ENCODE peak calls at places on chromosomes 6 and 20, in ten cellular contexts. G, J, Y, L, H, M, V, I, Q and R are unnamed samples.

GRCh38 chr20:37161830-37162549 is 17.1 kb upstream of the RPN2 start:
- DNase-seq in J (no peak), Y (no peak), H (no peak), G (no peak), I (no peak), V (no peak), Q (no peak), L (no peak), M (no peak), R (no peak)

GRCh38 chr20:44023515-44024371 is 109.1 kb downstream of the TOX2 start:
- DNase-seq in L (no peak), Q (no peak), G (no peak), H (no peak), Y (no peak), M (no peak), J (no peak), V (no peak), I (no peak), R (no peak)

GRCh38 chr20:43975096-43975768 is 60.6 kb downstream of the TOX2 start:
- DNase-seq in V (peak; percentile 81), I (peak; percentile 87), Y (peak; percentile 29), H (peak; percentile 63), Q (no peak), L (no peak), M (no peak), J (no peak), G (no peak), R (peak; percentile 81)

GRCh38 chr20:44959082-44959895 is 908 bp downstream of the TOMM34 start:
- DNase-seq in M (peak; percentile 45), I (peak; percentile 72), Q (no peak), G (no peak), L (no peak), J (peak; percentile 30), V (peak; percentile 67), Y (no peak), H (peak; percentile 49), R (peak; percentile 66)

GRCh38 chr20:37315293-37316110 is 26.0 kb downstream of the MANBAL start:
- DNase-seq in J (peak; percentile 35), H (no peak), Y (no peak), L (peak; percentile 86), M (no peak), G (no peak), I (peak; percentile 43), Q (no peak), V (peak; percentile 84), R (no peak)

GRCh38 chr6:152859225-152859624 is 108.6 kb downstream of the VIP start:
- DNase-seq in I (no peak), M (no peak), L (no peak), H (no peak), Y (no peak), J (no peak), V (no peak), Q (no peak), G (no peak), R (no peak)

GRCh38 chr6:26544473-26544872 is 6.3 kb downstream of the HMGN4 start:
- DNase-seq in L (no peak), V (no peak), H (no peak), Y (no peak), M (no peak), I (no peak), Q (no peak), G (no peak), J (no peak), R (no peak)

GRCh38 chr20:34074101-34074760 is 37.8 kb downstream of the EIF2S2 start:
- DNase-seq in Q (no peak), M (no peak), V (no peak), Y (no peak), G (no peak), L (no peak), H (no peak), I (peak; percentile 56), J (no peak), R (peak; percentile 51)

GRCh38 chr6:128139519-128139918 is 238.7 kb upstream of the THEMIS start:
- DNase-seq in Q (no peak), G (no peak), I (peak; percentile 29), J (no peak), L (no peak), V (peak; percentile 63), H (no peak), Y (no peak), M (no peak), R (peak; percentile 31)

GRCh38 chr6:168607272-168608112 is 166.5 kb downstream of the SMOC2 start:
- DNase-seq in H (no peak), L (no peak), G (no peak), V (no peak), I (no peak), Y (no peak), M (no peak), J (no peak), Q (no peak), R (no peak)

GRCh38 chr20:23266530-23267398 is 83.8 kb upstream of the NXT1 start:
- DNase-seq in L (no peak), Q (no peak), J (peak; percentile 28), G (no peak), I (no peak), H (no peak), M (no peak), Y (no peak), V (no peak), R (no peak)

GRCh38 chr6:18997375-18997826 is 610.3 kb downstream of the RNF144B start:
- DNase-seq in Y (peak; percentile 17), Q (no peak), I (peak; percentile 35), J (peak; percentile 78), L (no peak), V (peak; percentile 47), H (peak; percentile 6), G (no peak), M (no peak), R (no peak)

GRCh38 chr6:125953502-125953875 is 3.1 kb upstream of the HINT3 start:
- DNase-seq in M (no peak), V (no peak), Y (no peak), Q (no peak), H (no peak), I (no peak), L (no peak), G (no peak), J (no peak), R (no peak)

GRCh38 chr6:22886881-22887581 is 317.7 kb downstream of the HDGFL1 start:
- DNase-seq in L (no peak), V (peak; percentile 96), J (no peak), Q (no peak), G (no peak), H (no peak), M (no peak), I (peak; percentile 64), Y (no peak), R (no peak)

GRCh38 chr20:36454664-36455427 is 86.5 kb upstream of the MYL9 start:
- DNase-seq in L (no peak), Y (peak; percentile 58), Q (no peak), V (no peak), G (no peak), I (no peak), J (peak; percentile 82), M (no peak), H (peak; percentile 51), R (no peak)

GRCh38 chr20:63962426-63963347 is 6.5 kb upstream of the UCKL1 start:
- DNase-seq in G (no peak), H (no peak), L (no peak), Q (no peak), Y (no peak), J (no peak), M (no peak), I (no peak), V (no peak), R (no peak)

GRCh38 chr20:59222239-59222981 is 58.8 kb downstream of the ZNF831 start:
- DNase-seq in L (peak; percentile 83), M (peak; percentile 76), J (peak; percentile 83), H (peak; percentile 69), I (peak; percentile 67), Y (peak; percentile 70), V (peak; percentile 39), Q (peak; percentile 94), G (peak; percentile 76), R (peak; percentile 71)

GRCh38 chr6:1620504-1621327 is 11.0 kb downstream of the FOXC1 start:
- DNase-seq in Q (peak; percentile 24), V (no peak), I (no peak), M (no peak), Y (no peak), H (no peak), L (no peak), J (no peak), G (no peak), R (no peak)

GRCh38 chr20:54643761-54644160 is 168.4 kb downstream of the DOK5 start:
- DNase-seq in Y (no peak), G (no peak), V (peak; percentile 90), I (no peak), H (no peak), Q (no peak), J (no peak), L (no peak), M (no peak), R (peak; percentile 94)

GRCh38 chr6:83193747-83194582 is 808 bp downstream of the RWDD2A start:
- DNase-seq in L (peak; percentile 64), M (peak; percentile 10), G (no peak), H (no peak), I (peak; percentile 55), J (peak; percentile 68), Q (peak; percentile 62), V (peak; percentile 16), Y (peak; percentile 53), R (peak; percentile 43)

GRCh38 chr6:151181701-151182367 is 57.9 kb upstream of the AKAP12 start:
- DNase-seq in I (no peak), J (peak; percentile 79), G (no peak), Y (no peak), H (peak; percentile 6), Q (no peak), M (no peak), L (no peak), V (peak; percentile 63), R (no peak)

GRCh38 chr6:11467364-11467763 is 70.2 kb upstream of the TMEM170B start:
- DNase-seq in J (no peak), I (no peak), M (no peak), G (no peak), L (no peak), H (no peak), Q (no peak), V (no peak), Y (no peak), R (no peak)

GRCh38 chr6:158046201-158047119 is 64.8 kb downstream of the SYNJ2 start:
- DNase-seq in Q (no peak), H (no peak), M (no peak), Y (no peak), L (peak; percentile 9), J (no peak), I (no peak), G (no peak), V (no peak), R (no peak)

GRCh38 chr6:34953084-34954025 is 64.3 kb downstream of the ANKS1A start:
- DNase-seq in I (peak; percentile 59), M (no peak), H (peak; percentile 55), G (no peak), L (no peak), V (peak; percentile 51), Q (no peak), J (no peak), Y (peak; percentile 34), R (peak; percentile 70)

GRCh38 chr6:92810913-92811312 is 608.4 kb downstream of the EPHA7 start:
- DNase-seq in G (no peak), H (no peak), Q (peak; percentile 60), V (no peak), J (peak; percentile 76), L (peak; percentile 21), M (no peak), Y (peak; percentile 29), I (no peak), R (peak; percentile 29)

GRCh38 chr20:24862186-24862585 is 86.9 kb upstream of the CST7 start:
- DNase-seq in V (no peak), H (no peak), G (no peak), I (no peak), Y (no peak), Q (no peak), M (no peak), L (no peak), J (no peak), R (no peak)

GRCh38 chr6:41341580-41341979 is 6.2 kb downstream of the NCR2 start:
- DNase-seq in J (no peak), H (no peak), L (no peak), Q (no peak), Y (no peak), M (no peak), G (no peak), I (no peak), V (no peak), R (no peak)

GRCh38 chr20:5191829-5192569 is 65.2 kb downstream of the CDS2 start:
- DNase-seq in I (peak; percentile 71), G (no peak), J (peak; percentile 74), V (peak; percentile 52), H (peak; percentile 47), Q (peak; percentile 25), L (no peak), Y (peak; percentile 39), M (peak; percentile 53), R (peak; percentile 9)